ENCODE peak calls at places on chromosomes 12 and 14, in ten cellular contexts. J is CD4-positive, alpha-beta T cell; P is head of caudate nucleus; U is Ammon's horn; N is left ventricle myocardium inferior; C is CD4-positive, alpha-beta memory T cell; Q is SJSA1; B is AG04450; R is GM12864; T is left lung. O is an unnamed sample.

GRCh38 chr12:2101798-2102197 is 49.0 kb downstream of the CACNA1C start:
- DNase-seq in J (no peak), P (no peak), U (no peak), N (no peak), C (no peak), Q (no peak), B (no peak), R (no peak), T (no peak), O (no peak)

GRCh38 chr12:131155131-131155530 is 201.4 kb downstream of the ADGRD1 start:
- DNase-seq in J (no peak), P (no peak), U (no peak), N (no peak), C (no peak), Q (no peak), B (no peak), R (no peak), T (no peak), O (no peak)

GRCh38 chr12:94586589-94587259 is 63.6 kb downstream of the TMCC3 start:
- DNase-seq in J (no peak), P (no peak), U (no peak), N (no peak), C (no peak), Q (no peak), B (no peak), R (no peak), T (no peak), O (no peak)

GRCh38 chr14:50501642-50502041 is 30.7 kb downstream of the MAP4K5 start:
- DNase-seq in J (no peak), P (no peak), U (no peak), N (no peak), C (no peak), Q (no peak), B (peak; percentile 16), R (no peak), T (no peak), O (no peak)

GRCh38 chr14:61469771-61470170 is 148.4 kb downstream of the PRKCH start:
- DNase-seq in J (no peak), P (no peak), U (no peak), N (no peak), C (no peak), Q (peak; percentile 7), B (no peak), R (no peak), T (no peak), O (no peak)

GRCh38 chr12:66945189-66945817 is 266.4 kb upstream of the GRIP1 start:
- DNase-seq in J (no peak), P (no peak), U (no peak), N (no peak), C (no peak), Q (no peak), B (no peak), R (no peak), T (no peak), O (no peak)

GRCh38 chr12:38905480-38906351 is at the start of gene CPNE8:
- DNase-seq in J (no peak), P (peak; percentile 67), U (peak; percentile 73), N (peak; percentile 86), C (peak; percentile 37), Q (no peak), B (no peak), R (no peak), T (peak; percentile 94), O (peak; percentile 91)

GRCh38 chr12:127297327-127297726 is 969.6 kb upstream of the TMEM132C start:
- DNase-seq in J (no peak), P (no peak), U (no peak), N (no peak), C (no peak), Q (no peak), B (no peak), R (no peak), T (no peak), O (no peak)

GRCh38 chr12:93776581-93777018 is 99.4 kb downstream of the CRADD start:
- DNase-seq in J (no peak), P (no peak), U (peak; percentile 63), N (no peak), C (no peak), Q (no peak), B (peak; percentile 69), R (no peak), T (no peak), O (no peak)